ENCODE peak calls at places on chromosome 5, in four cellular contexts. G, E, Q and U are unnamed samples.

GRCh38 chr5:83337453-83338035 is 134.0 kb upstream of the VCAN start:
- ATAC-seq in G (no peak), E (no peak), Q (peak; percentile 54), U (no peak)

GRCh38 chr5:170848033-170848432 is 13.8 kb upstream of the RANBP17 start:
- ATAC-seq in G (no peak), E (no peak), Q (no peak), U (no peak)

GRCh38 chr5:16411741-16412455 is 53.7 kb downstream of the ZNF622 start:
- ATAC-seq in G (no peak), E (no peak), Q (no peak), U (no peak)

GRCh38 chr5:33588654-33589372 is 148.0 kb downstream of the TARS1 start:
- ATAC-seq in G (peak; percentile 71), E (no peak), Q (no peak), U (no peak)

GRCh38 chr5:76693141-76693540 is 22.8 kb upstream of the F2R start:
- ATAC-seq in G (no peak), E (no peak), Q (no peak), U (no peak)

GRCh38 chr5:151068189-151068570 is 12.7 kb downstream of the TNIP1 start:
- ATAC-seq in G (no peak), E (no peak), Q (no peak), U (no peak)

GRCh38 chr5:143290115-143290514 is 113.4 kb downstream of the NR3C1 start:
- ATAC-seq in G (no peak), E (no peak), Q (no peak), U (no peak)

GRCh38 chr5:170314696-170315095 is 17.1 kb upstream of the LCP2 start:
- ATAC-seq in G (no peak), E (no peak), Q (no peak), U (no peak)

GRCh38 chr5:79759436-79759835 is 69.8 kb downstream of the CMYA5 start:
- ATAC-seq in G (no peak), E (no peak), Q (peak; percentile 69), U (no peak)

GRCh38 chr5:107993341-107993740 is 322.6 kb upstream of the EFNA5 start:
- ATAC-seq in G (no peak), E (no peak), Q (no peak), U (no peak)

DNA sequence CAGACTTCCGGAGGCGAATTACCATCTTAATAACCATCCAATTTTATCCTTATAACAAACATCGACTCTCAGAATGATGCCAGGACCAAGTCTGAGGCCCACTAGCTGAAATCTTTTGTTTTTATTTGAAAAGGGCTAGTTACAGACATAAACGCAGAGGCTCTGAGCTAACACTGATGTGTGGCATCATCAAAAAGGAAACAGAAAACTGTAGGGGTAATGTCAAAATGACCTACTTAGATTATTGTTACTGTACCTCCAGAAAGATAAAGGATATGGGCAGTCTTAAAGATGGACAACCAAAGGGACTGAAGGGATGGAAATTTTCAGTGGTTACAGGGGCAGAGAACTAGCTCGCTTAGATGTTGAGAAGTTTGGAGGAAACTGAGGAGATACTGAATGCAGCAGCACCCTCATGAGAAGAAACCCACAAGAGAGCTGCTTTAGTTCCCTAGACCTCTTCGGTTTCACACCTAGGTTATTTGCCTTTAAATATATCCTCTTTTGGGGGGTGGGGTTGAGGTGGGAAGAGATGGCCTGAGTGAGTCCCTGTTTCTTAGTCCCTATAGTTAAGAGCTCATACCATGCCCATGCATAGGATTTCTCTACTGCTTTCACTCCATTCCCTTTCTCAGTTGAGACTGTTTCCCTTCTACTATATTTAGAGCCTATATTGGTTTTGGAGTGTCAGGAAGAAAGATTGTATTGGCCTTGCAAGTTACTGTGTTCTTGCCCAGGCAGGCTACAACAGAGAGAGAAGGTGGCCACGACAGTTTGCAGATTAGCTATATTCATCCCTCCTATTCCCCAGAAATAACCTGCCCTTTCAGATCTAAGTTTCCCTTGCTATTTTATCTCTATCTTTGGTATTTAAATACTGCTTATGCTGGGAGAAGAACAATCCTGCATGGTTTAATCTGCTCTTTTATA is 320.4 kb upstream of the EFNA5 start:
- ATAC-seq in G (no peak), E (no peak), Q (peak; percentile 83), U (no peak)
- H3K9me3 ChIP-seq in G (no peaks in the 10 kb centered on the region), E (no peaks in the 10 kb centered on the region), Q (no peaks in the 10 kb centered on the region), U (no peaks in the 10 kb centered on the region)

GRCh38 chr5:39691993-39692392 is 267.2 kb upstream of the DAB2 start:
- ATAC-seq in G (peak; percentile 64), E (no peak), Q (no peak), U (no peak)

GRCh38 chr5:39697891-39698290 is 273.1 kb upstream of the DAB2 start:
- ATAC-seq in G (no peak), E (no peak), Q (no peak), U (no peak)

GRCh38 chr5:39699164-39699563 is 274.4 kb upstream of the DAB2 start:
- ATAC-seq in G (no peak), E (no peak), Q (no peak), U (no peak)

GRCh38 chr5:39700523-39700922 is 275.7 kb upstream of the DAB2 start:
- ATAC-seq in G (no peak), E (no peak), Q (no peak), U (no peak)

GRCh38 chr5:39696672-39697398 is 272.1 kb upstream of the DAB2 start:
- ATAC-seq in G (no peak), E (no peak), Q (no peak), U (no peak)
- H3K9me3 ChIP-seq in G (no peaks in the 10 kb centered on the region), E (no peaks in the 10 kb centered on the region), Q (no peaks in the 10 kb centered on the region), U (no peaks in the 10 kb centered on the region)

DNA sequence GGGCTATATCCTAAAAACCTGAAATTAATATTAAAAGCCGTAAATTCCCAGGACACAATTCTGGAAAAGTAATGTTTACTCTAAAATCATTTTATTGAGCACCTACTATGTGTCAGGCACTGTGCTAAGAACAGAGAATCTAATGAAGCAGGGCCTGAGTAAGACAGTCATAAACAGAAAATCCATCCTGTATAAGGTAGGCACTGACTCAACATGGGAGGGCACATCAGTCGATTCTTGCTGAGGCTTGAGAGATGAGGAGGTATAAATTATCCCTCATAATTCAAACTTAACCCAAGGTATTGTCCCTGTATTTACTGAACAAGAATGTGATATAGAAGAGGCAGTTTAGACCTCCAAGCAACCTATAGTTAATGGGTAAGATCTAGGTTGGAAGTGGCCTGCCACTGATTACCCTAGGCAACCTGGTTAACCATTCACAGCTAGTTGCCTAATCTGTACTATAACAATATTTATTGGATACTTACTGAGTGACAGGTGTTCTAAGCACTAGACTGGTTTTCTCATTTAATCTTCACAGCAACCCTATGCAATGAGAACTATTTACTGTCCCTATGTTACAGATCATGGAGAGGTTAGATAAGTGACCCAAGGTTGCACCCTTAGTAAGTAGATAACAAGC is 317.8 kb downstream of the PDE4D start:
- ATAC-seq in G (peak; percentile 44), E (no peak), Q (no peak), U (no peak)
- H3K9me3 ChIP-seq in G (no peaks in the 10 kb centered on the region), E (no peaks in the 10 kb centered on the region), Q (no peaks in the 10 kb centered on the region), U (no peaks in the 10 kb centered on the region)

DNA sequence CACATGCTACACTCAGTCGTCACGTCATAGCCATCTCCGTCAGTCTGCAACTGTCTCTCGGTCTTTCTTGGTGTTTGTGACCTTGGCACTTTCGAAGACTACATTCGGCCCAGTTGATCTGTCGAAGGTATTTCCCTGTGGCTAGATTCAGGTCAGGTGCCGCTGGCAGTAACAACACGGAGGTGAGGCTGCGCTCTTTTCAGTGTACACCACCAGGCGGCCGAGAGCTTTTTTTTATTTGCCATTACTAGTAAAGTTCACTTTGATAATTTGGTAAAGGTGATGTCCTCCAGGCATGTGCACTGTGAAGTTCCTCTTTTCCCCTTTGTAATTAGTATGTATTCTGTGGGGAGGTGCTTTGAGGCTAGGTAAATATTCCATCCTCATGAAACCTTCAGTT is 49.7 kb downstream of the RNF130 start:
- ATAC-seq in G (no peak), E (no peak), Q (no peak), U (no peak)
- H3K9me3 ChIP-seq in G (peaks cover 5% of the 10 kb centered on the region), E (no peaks in the 10 kb centered on the region), Q (no peaks in the 10 kb centered on the region), U (no peaks in the 10 kb centered on the region)

GRCh38 chr5:141360685-141361084 is 891 bp downstream of the PCDHGB2 start:
- ATAC-seq in G (no peak), E (no peak), Q (no peak), U (no peak)
- H3K9me3 ChIP-seq in G (peaks cover 69% of the 10 kb centered on the region), E (peaks cover 46% of the 10 kb centered on the region), Q (peaks cover 91% of the 10 kb centered on the region), U (no peaks in the 10 kb centered on the region)

GRCh38 chr5:141431286-141431685 is 979 bp downstream of the PCDHGA12 start:
- ATAC-seq in G (no peak), E (no peak), Q (peak; percentile 19), U (no peak)

GRCh38 chr5:141422742-141423291 is 2.0 kb downstream of the PCDHGA11 start:
- ATAC-seq in G (no peak), E (no peak), Q (no peak), U (no peak)

GRCh38 chr5:141430332-141431113 is at the start of gene PCDHGA12:
- ATAC-seq in G (no peak), E (peak; percentile 72), Q (peak; percentile 81), U (peak; percentile 62)

DNA sequence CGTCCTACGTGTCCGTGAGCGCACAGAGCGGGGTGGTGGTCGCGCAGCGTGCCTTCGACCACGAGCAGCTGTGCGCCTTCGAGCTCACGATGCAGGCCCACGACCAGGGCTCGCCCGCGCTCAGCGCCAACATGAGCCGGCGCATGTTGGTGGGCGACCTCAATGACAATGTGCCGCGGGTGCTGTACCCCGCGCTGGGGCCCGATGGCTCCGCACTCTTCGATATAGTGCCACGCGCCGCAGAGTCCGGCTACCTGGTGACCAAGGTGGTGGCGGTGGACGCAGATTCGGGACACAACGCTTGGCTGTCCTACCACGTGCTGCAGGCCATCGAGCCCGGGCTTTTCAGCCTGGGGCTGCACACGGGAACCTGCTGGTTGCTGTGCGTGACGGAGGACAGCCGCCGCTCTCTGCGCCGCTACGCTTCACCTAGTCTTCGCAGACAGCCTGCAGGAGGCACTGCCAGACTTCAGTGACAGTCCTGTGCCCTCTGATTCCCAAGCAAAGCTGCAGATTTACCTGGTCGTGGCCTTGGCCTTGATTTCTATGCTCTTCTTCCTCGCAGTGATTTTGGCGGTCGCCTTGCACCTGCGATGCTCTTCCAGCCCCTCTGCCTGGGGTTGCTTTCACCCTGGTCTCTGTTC is 2.4 kb upstream of the PCDHGA12 start:
- ATAC-seq in G (no peak), E (no peak), Q (peak; percentile 19), U (no peak)
- H3K9me3 ChIP-seq in G (peaks cover 75% of the 10 kb centered on the region), E (peaks cover 40% of the 10 kb centered on the region), Q (peaks cover 95% of the 10 kb centered on the region), U (no peaks in the 10 kb centered on the region)

DNA sequence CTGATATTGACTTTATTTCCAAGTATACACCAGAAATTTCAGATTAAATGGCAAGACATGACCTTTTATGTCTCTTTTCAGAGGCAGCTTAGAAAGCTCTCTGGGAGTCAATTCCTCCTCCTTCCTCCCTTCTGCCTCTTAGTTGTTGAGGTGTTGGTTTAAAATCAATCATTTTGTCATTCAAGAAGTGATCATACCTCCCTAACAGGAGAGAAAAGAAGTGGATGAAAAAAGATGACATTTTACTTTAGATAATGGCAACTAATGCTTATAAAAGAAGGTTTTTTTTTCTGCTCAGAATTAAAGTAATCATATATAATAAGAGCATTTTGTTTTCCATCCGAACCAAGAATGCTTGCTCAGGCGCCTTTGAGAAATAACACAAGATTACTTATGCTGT is 448.7 kb downstream of the CTNND2 start:
- ATAC-seq in G (no peak), E (no peak), Q (no peak), U (no peak)
- H3K9me3 ChIP-seq in G (no peaks in the 10 kb centered on the region), E (no peaks in the 10 kb centered on the region), Q (no peaks in the 10 kb centered on the region), U (no peaks in the 10 kb centered on the region)